ENCODE peak calls at places on chromosomes 6 and 20, in six cellular contexts. One of them, this sample, is unnamed.

GRCh38 chr6:152828431-152828830 is 77.8 kb downstream of the VIP start:
- DNase-seq in CD4-positive, alpha-beta memory T cell: no peak
- DNase-seq in OCI-LY7: no peak
- DNase-seq in transverse colon: no peak
- DNase-seq in pancreas: no peak
- DNase-seq in IMR-90: no peak
- DNase-seq in this sample: no peak

GRCh38 chr6:83226517-83226916 is 33.4 kb downstream of the RWDD2A start:
- DNase-seq in CD4-positive, alpha-beta memory T cell: no peak
- DNase-seq in pancreas: no peak
- DNase-seq in OCI-LY7: no peak
- DNase-seq in IMR-90: peak; percentile 39
- DNase-seq in transverse colon: no peak
- DNase-seq in this sample: no peak

GRCh38 chr20:63284083-63284440 is 8.9 kb upstream of the COL20A1 start:
- DNase-seq in IMR-90: no peak
- DNase-seq in transverse colon: no peak
- DNase-seq in pancreas: no peak
- DNase-seq in CD4-positive, alpha-beta memory T cell: peak; percentile 24
- DNase-seq in OCI-LY7: no peak
- DNase-seq in this sample: no peak

GRCh38 chr6:78243519-78243918 is 590.7 kb downstream of the MEI4 start:
- DNase-seq in transverse colon: no peak
- DNase-seq in pancreas: no peak
- DNase-seq in IMR-90: peak; percentile 8
- DNase-seq in OCI-LY7: no peak
- DNase-seq in CD4-positive, alpha-beta memory T cell: no peak
- DNase-seq in this sample: no peak

GRCh38 chr20:53739799-53740785 is 146.5 kb upstream of the ZNF217 start:
- DNase-seq in OCI-LY7: peak; percentile 65
- DNase-seq in pancreas: no peak
- DNase-seq in CD4-positive, alpha-beta memory T cell: no peak
- DNase-seq in IMR-90: peak; percentile 44
- DNase-seq in transverse colon: no peak
- DNase-seq in this sample: no peak

GRCh38 chr6:5457983-5458683 is 196.8 kb downstream of the FARS2 start:
- DNase-seq in pancreas: peak; percentile 97
- DNase-seq in CD4-positive, alpha-beta memory T cell: no peak
- DNase-seq in OCI-LY7: no peak
- DNase-seq in IMR-90: no peak
- DNase-seq in transverse colon: peak; percentile 19
- DNase-seq in this sample: no peak

GRCh38 chr6:34350100-34350936 is 42.2 kb downstream of the NUDT3 start:
- DNase-seq in transverse colon: no peak
- DNase-seq in IMR-90: peak; percentile 31
- DNase-seq in OCI-LY7: no peak
- DNase-seq in CD4-positive, alpha-beta memory T cell: no peak
- DNase-seq in pancreas: no peak
- DNase-seq in this sample: no peak

GRCh38 chr6:106163446-106163965 is 77.4 kb downstream of the PRDM1 start:
- DNase-seq in transverse colon: peak; percentile 52
- DNase-seq in pancreas: no peak
- DNase-seq in OCI-LY7: peak; percentile 74
- DNase-seq in CD4-positive, alpha-beta memory T cell: peak; percentile 51
- DNase-seq in IMR-90: peak; percentile 76
- DNase-seq in this sample: peak; percentile 69

GRCh38 chr20:25534845-25535244 is 50.5 kb downstream of the NINL start:
- DNase-seq in OCI-LY7: no peak
- DNase-seq in CD4-positive, alpha-beta memory T cell: no peak
- DNase-seq in pancreas: no peak
- DNase-seq in transverse colon: no peak
- DNase-seq in IMR-90: no peak
- DNase-seq in this sample: no peak

GRCh38 chr20:18928626-18929025 is 115.0 kb downstream of the SCP2D1 start:
- DNase-seq in IMR-90: no peak
- DNase-seq in transverse colon: no peak
- DNase-seq in pancreas: no peak
- DNase-seq in OCI-LY7: no peak
- DNase-seq in CD4-positive, alpha-beta memory T cell: no peak
- DNase-seq in this sample: no peak

GRCh38 chr6:112909781-112910180 is 562.7 kb downstream of the RFPL4B start:
- DNase-seq in transverse colon: no peak
- DNase-seq in OCI-LY7: no peak
- DNase-seq in pancreas: no peak
- DNase-seq in CD4-positive, alpha-beta memory T cell: no peak
- DNase-seq in IMR-90: peak; percentile 3
- DNase-seq in this sample: no peak

GRCh38 chr6:160972111-160972510 is 19.5 kb upstream of the MAP3K4 start:
- DNase-seq in CD4-positive, alpha-beta memory T cell: no peak
- DNase-seq in IMR-90: peak; percentile 97
- DNase-seq in pancreas: no peak
- DNase-seq in transverse colon: no peak
- DNase-seq in OCI-LY7: no peak
- DNase-seq in this sample: no peak

GRCh38 chr20:58555078-58555765 is 40.0 kb upstream of the APCDD1L start:
- DNase-seq in IMR-90: peak; percentile 89
- DNase-seq in pancreas: no peak
- DNase-seq in OCI-LY7: no peak
- DNase-seq in CD4-positive, alpha-beta memory T cell: no peak
- DNase-seq in transverse colon: no peak
- DNase-seq in this sample: no peak

GRCh38 chr20:47583551-47583950 is 81.9 kb downstream of the NCOA3 start:
- DNase-seq in CD4-positive, alpha-beta memory T cell: no peak
- DNase-seq in IMR-90: no peak
- DNase-seq in pancreas: no peak
- DNase-seq in OCI-LY7: no peak
- DNase-seq in transverse colon: no peak
- DNase-seq in this sample: no peak

GRCh38 chr6:45987866-45988265 is 27.8 kb downstream of the CLIC5 start:
- DNase-seq in transverse colon: peak; percentile 29
- DNase-seq in IMR-90: no peak
- DNase-seq in CD4-positive, alpha-beta memory T cell: no peak
- DNase-seq in pancreas: no peak
- DNase-seq in OCI-LY7: no peak
- DNase-seq in this sample: no peak

GRCh38 chr6:121647905-121648304 is 212.5 kb downstream of the GJA1 start:
- DNase-seq in OCI-LY7: no peak
- DNase-seq in IMR-90: peak; percentile 78
- DNase-seq in pancreas: no peak
- DNase-seq in transverse colon: no peak
- DNase-seq in CD4-positive, alpha-beta memory T cell: no peak
- DNase-seq in this sample: no peak

GRCh38 chr6:35299674-35300073 is 2.1 kb downstream of the DEF6 start:
- DNase-seq in transverse colon: peak; percentile 64
- DNase-seq in IMR-90: no peak
- DNase-seq in OCI-LY7: peak; percentile 54
- DNase-seq in CD4-positive, alpha-beta memory T cell: no peak
- DNase-seq in pancreas: no peak
- DNase-seq in this sample: no peak

GRCh38 chr6:122114733-122115132 is 284.7 kb upstream of the HSF2 start:
- DNase-seq in pancreas: no peak
- DNase-seq in OCI-LY7: no peak
- DNase-seq in IMR-90: peak; percentile 3
- DNase-seq in transverse colon: no peak
- DNase-seq in CD4-positive, alpha-beta memory T cell: no peak
- DNase-seq in this sample: no peak

GRCh38 chr6:138719011-138719635 is 54.4 kb upstream of the CCDC28A start:
- DNase-seq in pancreas: no peak
- DNase-seq in CD4-positive, alpha-beta memory T cell: no peak
- DNase-seq in OCI-LY7: no peak
- DNase-seq in IMR-90: peak; percentile 20
- DNase-seq in transverse colon: no peak
- DNase-seq in this sample: no peak

GRCh38 chr20:34888468-34888867 is 12.1 kb downstream of the ACSS2 start:
- DNase-seq in CD4-positive, alpha-beta memory T cell: no peak
- DNase-seq in IMR-90: no peak
- DNase-seq in transverse colon: no peak
- DNase-seq in pancreas: no peak
- DNase-seq in OCI-LY7: no peak
- DNase-seq in this sample: no peak

GRCh38 chr6:13172294-13172693 is 156.0 kb downstream of the TBC1D7 start:
- DNase-seq in CD4-positive, alpha-beta memory T cell: no peak
- DNase-seq in pancreas: no peak
- DNase-seq in IMR-90: no peak
- DNase-seq in OCI-LY7: no peak
- DNase-seq in transverse colon: no peak
- DNase-seq in this sample: no peak

GRCh38 chr20:34390769-34391447 is 27.8 kb downstream of the ITCH start:
- DNase-seq in transverse colon: peak; percentile 43
- DNase-seq in CD4-positive, alpha-beta memory T cell: no peak
- DNase-seq in IMR-90: peak; percentile 88
- DNase-seq in OCI-LY7: no peak
- DNase-seq in pancreas: peak; percentile 46
- DNase-seq in this sample: no peak

GRCh38 chr6:101281266-101281665 is 112.2 kb upstream of the GRIK2 start:
- DNase-seq in pancreas: no peak
- DNase-seq in CD4-positive, alpha-beta memory T cell: no peak
- DNase-seq in IMR-90: no peak
- DNase-seq in OCI-LY7: no peak
- DNase-seq in transverse colon: no peak
- DNase-seq in this sample: no peak

GRCh38 chr6:33882154-33882553 is 78.4 kb upstream of the MLN start:
- DNase-seq in OCI-LY7: no peak
- DNase-seq in IMR-90: peak; percentile 4
- DNase-seq in transverse colon: peak; percentile 39
- DNase-seq in CD4-positive, alpha-beta memory T cell: no peak
- DNase-seq in pancreas: no peak
- DNase-seq in this sample: no peak

GRCh38 chr20:20083796-20084195 is 31.5 kb downstream of the CFAP61 start:
- DNase-seq in transverse colon: no peak
- DNase-seq in CD4-positive, alpha-beta memory T cell: peak; percentile 22
- DNase-seq in OCI-LY7: peak; percentile 48
- DNase-seq in IMR-90: peak; percentile 20
- DNase-seq in pancreas: no peak
- DNase-seq in this sample: peak; percentile 2

GRCh38 chr6:39992861-39993622 is 58.8 kb upstream of the MOCS1 start:
- DNase-seq in pancreas: peak; percentile 31
- DNase-seq in transverse colon: no peak
- DNase-seq in OCI-LY7: peak; percentile 19
- DNase-seq in CD4-positive, alpha-beta memory T cell: no peak
- DNase-seq in IMR-90: no peak
- DNase-seq in this sample: no peak
- H3K4me1 ChIP-seq in pancreas: no peaks in the 10 kb centered on the region
- H3K4me1 ChIP-seq in transverse colon: peaks cover 13% of the 10 kb centered on the region
- H3K4me1 ChIP-seq in OCI-LY7: no peaks in the 10 kb centered on the region
- H3K4me1 ChIP-seq in CD4-positive, alpha-beta memory T cell: no peaks in the 10 kb centered on the region
- H3K4me1 ChIP-seq in IMR-90: no peaks in the 10 kb centered on the region
- H3K4me1 ChIP-seq in this sample: no peaks in the 10 kb centered on the region

GRCh38 chr6:163259689-163260088 is 154.8 kb upstream of the QKI start:
- DNase-seq in CD4-positive, alpha-beta memory T cell: no peak
- DNase-seq in OCI-LY7: no peak
- DNase-seq in pancreas: no peak
- DNase-seq in IMR-90: no peak
- DNase-seq in transverse colon: no peak
- DNase-seq in this sample: no peak
- H3K4me1 ChIP-seq in CD4-positive, alpha-beta memory T cell: no peaks in the 10 kb centered on the region
- H3K4me1 ChIP-seq in OCI-LY7: no peaks in the 10 kb centered on the region
- H3K4me1 ChIP-seq in pancreas: peaks cover 6% of the 10 kb centered on the region
- H3K4me1 ChIP-seq in IMR-90: no peaks in the 10 kb centered on the region
- H3K4me1 ChIP-seq in transverse colon: peaks cover 11% of the 10 kb centered on the region
- H3K4me1 ChIP-seq in this sample: no peaks in the 10 kb centered on the region

DNA sequence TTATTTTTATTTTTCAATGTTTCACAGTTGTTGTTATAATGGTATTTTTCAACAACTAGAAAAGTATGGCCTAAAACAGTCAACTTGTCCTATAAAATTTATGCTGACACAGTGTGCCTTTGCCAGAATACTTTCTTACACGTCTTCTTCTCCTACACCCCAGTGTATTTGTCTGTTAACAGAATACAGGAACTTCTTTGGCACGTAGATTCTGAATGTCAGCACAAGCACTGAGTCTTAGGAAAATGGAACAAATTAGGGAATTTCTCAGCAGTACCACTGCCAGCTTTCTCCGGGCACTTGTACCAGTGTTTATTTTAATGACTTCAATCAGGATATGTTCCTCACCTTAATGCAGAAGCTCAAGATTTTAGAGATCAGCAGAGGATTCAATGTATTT is 26.7 kb upstream of the AKIRIN2 start:
- DNase-seq in transverse colon: no peak
- DNase-seq in pancreas: no peak
- DNase-seq in OCI-LY7: no peak
- DNase-seq in IMR-90: no peak
- DNase-seq in CD4-positive, alpha-beta memory T cell: no peak
- DNase-seq in this sample: no peak
- H3K4me1 ChIP-seq in transverse colon: peaks cover 48% of the 10 kb centered on the region
- H3K4me1 ChIP-seq in pancreas: no peaks in the 10 kb centered on the region
- H3K4me1 ChIP-seq in OCI-LY7: peaks cover 27% of the 10 kb centered on the region
- H3K4me1 ChIP-seq in IMR-90: peaks cover 12% of the 10 kb centered on the region
- H3K4me1 ChIP-seq in CD4-positive, alpha-beta memory T cell: peaks cover 38% of the 10 kb centered on the region
- H3K4me1 ChIP-seq in this sample: peaks cover 56% of the 10 kb centered on the region

DNA sequence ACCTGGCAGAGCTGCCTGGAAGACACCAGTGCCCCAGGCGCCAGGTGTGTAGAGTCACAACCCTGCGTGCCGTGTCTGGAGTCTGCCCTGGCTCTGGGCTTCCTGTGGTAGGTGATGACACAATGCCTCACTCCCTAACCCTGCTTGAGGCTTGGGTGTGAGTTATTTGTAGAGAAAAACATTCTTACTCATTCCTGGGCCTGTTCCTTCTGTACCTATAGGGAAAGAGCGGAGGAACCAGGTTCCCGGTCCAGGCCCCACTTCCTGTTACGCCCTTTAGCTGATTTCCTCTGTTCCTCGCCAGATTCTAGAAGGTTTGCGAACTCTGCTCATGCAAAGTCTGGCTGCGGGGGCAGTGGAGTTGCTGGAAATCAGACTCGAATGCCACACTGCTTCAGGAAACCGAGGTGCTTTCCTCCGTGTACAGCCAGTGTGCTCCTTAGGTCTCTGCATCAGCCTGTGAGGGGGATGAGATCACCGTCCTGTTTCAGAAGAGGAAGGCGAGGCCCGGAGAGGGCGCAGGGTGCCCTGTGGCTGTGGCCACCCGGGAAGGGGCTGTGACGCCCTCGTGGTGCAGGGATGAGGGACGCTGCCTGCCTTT is 67.1 kb upstream of the DUSP22 start:
- DNase-seq in CD4-positive, alpha-beta memory T cell: peak; percentile 31
- DNase-seq in IMR-90: no peak
- DNase-seq in OCI-LY7: no peak
- DNase-seq in pancreas: no peak
- DNase-seq in transverse colon: no peak
- DNase-seq in this sample: peak; percentile 72
- H3K4me1 ChIP-seq in CD4-positive, alpha-beta memory T cell: peaks cover 37% of the 10 kb centered on the region
- H3K4me1 ChIP-seq in IMR-90: peaks cover 7% of the 10 kb centered on the region
- H3K4me1 ChIP-seq in OCI-LY7: peaks cover 18% of the 10 kb centered on the region
- H3K4me1 ChIP-seq in pancreas: no peaks in the 10 kb centered on the region
- H3K4me1 ChIP-seq in transverse colon: no peaks in the 10 kb centered on the region
- H3K4me1 ChIP-seq in this sample: peaks cover 98% of the 10 kb centered on the region